ENCODE peak calls at places on chromosomes 11 and 22, in four cellular contexts. X is CD8-positive, alpha-beta T cell; Q is thoracic aorta; L is heart right ventricle. R is an unnamed sample.

GRCh38 chr22:30614268-30614667 is 7.3 kb downstream of the TCN2 start:
- DNase-seq in X (no peak), Q (no peak), L (no peak), R (no peak)

GRCh38 chr11:95451261-95451660 is 220.3 kb upstream of the SESN3 start:
- DNase-seq in X (no peak), Q (no peak), L (no peak), R (no peak)

GRCh38 chr11:48307760-48308386 is 1.9 kb downstream of the OR4S1 start:
- DNase-seq in X (peak; percentile 51), Q (no peak), L (peak; percentile 15), R (no peak)

GRCh38 chr22:50306753-50307749 is at the start of gene PLXNB2:
- DNase-seq in X (no peak), Q (no peak), L (peak; percentile 87), R (no peak)

GRCh38 chr11:26134481-26135355 is 197.2 kb upstream of the ANO3 start:
- DNase-seq in X (no peak), Q (no peak), L (no peak), R (no peak)

GRCh38 chr11:96279018-96279417 is 64.0 kb downstream of the MAML2 start:
- DNase-seq in X (no peak), Q (no peak), L (no peak), R (no peak)

GRCh38 chr11:93143800-93144199 is 54.0 kb downstream of the SLC36A4 start:
- DNase-seq in X (no peak), Q (no peak), L (no peak), R (no peak)

GRCh38 chr11:46075168-46075567 is 46.1 kb downstream of the PHF21A start:
- DNase-seq in X (no peak), Q (no peak), L (no peak), R (no peak)

GRCh38 chr22:50695421-50696250 is 23.0 kb downstream of the SHANK3 start:
- DNase-seq in X (no peak), Q (no peak), L (peak; percentile 8), R (no peak)

GRCh38 chr22:19287889-19288288 is 3.6 kb downstream of the CLTCL1 start:
- DNase-seq in X (no peak), Q (no peak), L (no peak), R (peak; percentile 56)

GRCh38 chr22:28187612-28188011 is 268.6 kb upstream of the PITPNB start:
- DNase-seq in X (no peak), Q (no peak), L (no peak), R (no peak)

GRCh38 chr11:119509277-119509841 is 86.4 kb upstream of the THY1 start:
- DNase-seq in X (no peak), Q (no peak), L (no peak), R (no peak)

GRCh38 chr11:24731554-24731953 is 234.7 kb downstream of the LUZP2 start:
- DNase-seq in X (no peak), Q (no peak), L (no peak), R (no peak)

GRCh38 chr11:16346975-16347374 is 9.4 kb downstream of the SOX6 start:
- DNase-seq in X (no peak), Q (no peak), L (no peak), R (peak; percentile 49)

GRCh38 chr11:23556163-23556750 is 696.0 kb upstream of the CCDC179 start:
- DNase-seq in X (no peak), Q (no peak), L (no peak), R (no peak)

GRCh38 chr11:63840356-63841060 is 1.6 kb downstream of the MARK2 start:
- DNase-seq in X (no peak), Q (no peak), L (no peak), R (no peak)

GRCh38 chr11:94310191-94310875 is 6.0 kb downstream of the IZUMO1R start:
- DNase-seq in X (no peak), Q (no peak), L (no peak), R (no peak)

GRCh38 chr11:122851366-122852011 is 13.2 kb downstream of the CRTAM start:
- DNase-seq in X (peak; percentile 60), Q (no peak), L (no peak), R (no peak)

GRCh38 chr11:68436162-68436888 is 24.2 kb upstream of the PPP6R3 start:
- DNase-seq in X (no peak), Q (no peak), L (no peak), R (no peak)

GRCh38 chr11:124801014-124801413 is 808 bp upstream of the MSANTD2 start:
- DNase-seq in X (no peak), Q (no peak), L (no peak), R (no peak)

GRCh38 chr11:131884461-131885073 is 514.2 kb downstream of the NTM start:
- DNase-seq in X (no peak), Q (no peak), L (no peak), R (no peak)

GRCh38 chr11:16271258-16271657 is 85.1 kb downstream of the SOX6 start:
- DNase-seq in X (no peak), Q (no peak), L (no peak), R (no peak)

GRCh38 chr11:83355406-83355805 is 69.2 kb upstream of the CCDC90B start:
- DNase-seq in X (no peak), Q (no peak), L (no peak), R (no peak)

GRCh38 chr22:16965083-16965482 is 42.9 kb downstream of the GAB4 start:
- DNase-seq in X (no peak), Q (no peak), L (no peak), R (no peak)

GRCh38 chr11:34972892-34973291 is 56.5 kb downstream of the PDHX start:
- DNase-seq in X (no peak), Q (no peak), L (no peak), R (no peak)

GRCh38 chr22:44968736-44969135 is 41.1 kb downstream of the PHF21B start:
- DNase-seq in X (no peak), Q (no peak), L (no peak), R (no peak)

GRCh38 chr11:65439331-65440181 is 17.0 kb downstream of the NEAT1 start:
- DNase-seq in X (no peak), Q (no peak), L (no peak), R (peak; percentile 24)

GRCh38 chr11:76073716-76074115 is 132.6 kb downstream of the WNT11 start:
- DNase-seq in X (no peak), Q (no peak), L (no peak), R (no peak)

GRCh38 chr22:20243545-20244249 is 24.4 kb downstream of the RTN4R start:
- DNase-seq in X (peak; percentile 69), Q (no peak), L (peak; percentile 71), R (no peak)

GRCh38 chr22:16949561-16949960 is 58.5 kb downstream of the GAB4 start:
- DNase-seq in X (no peak), Q (no peak), L (no peak), R (peak; percentile 79)

GRCh38 chr11:3003396-3004231 is 11.5 kb upstream of the NAP1L4 start:
- DNase-seq in X (no peak), Q (no peak), L (no peak), R (no peak)

GRCh38 chr11:19820100-19820499 is 107.5 kb downstream of the NAV2 start:
- DNase-seq in X (no peak), Q (no peak), L (no peak), R (no peak)

GRCh38 chr11:65100674-65101350 is 4.8 kb downstream of the VPS51 start:
- DNase-seq in X (no peak), Q (no peak), L (no peak), R (no peak)

GRCh38 chr11:104663190-104664140 is 234.8 kb downstream of the CASP12 start:
- DNase-seq in X (no peak), Q (no peak), L (no peak), R (no peak)

GRCh38 chr11:8335683-8336082 is 72.0 kb upstream of the LMO1 start:
- DNase-seq in X (no peak), Q (no peak), L (no peak), R (no peak)

GRCh38 chr11:103958475-103959215 is 77.8 kb upstream of the DDI1 start:
- DNase-seq in X (no peak), Q (no peak), L (no peak), R (no peak)

GRCh38 chr11:1519028-1519736 is 32.6 kb upstream of the MOB2 start:
- DNase-seq in X (no peak), Q (no peak), L (peak; percentile 5), R (no peak)

GRCh38 chr11:1520209-1520986 is 33.8 kb upstream of the MOB2 start:
- DNase-seq in X (no peak), Q (no peak), L (peak; percentile 23), R (no peak)

GRCh38 chr11:1516273-1517067 is 29.9 kb upstream of the MOB2 start:
- DNase-seq in X (peak; percentile 8), Q (no peak), L (no peak), R (no peak)

GRCh38 chr11:1517117-1518005 is 30.8 kb upstream of the MOB2 start:
- DNase-seq in X (peak; percentile 9), Q (no peak), L (peak; percentile 6), R (no peak)

DNA sequence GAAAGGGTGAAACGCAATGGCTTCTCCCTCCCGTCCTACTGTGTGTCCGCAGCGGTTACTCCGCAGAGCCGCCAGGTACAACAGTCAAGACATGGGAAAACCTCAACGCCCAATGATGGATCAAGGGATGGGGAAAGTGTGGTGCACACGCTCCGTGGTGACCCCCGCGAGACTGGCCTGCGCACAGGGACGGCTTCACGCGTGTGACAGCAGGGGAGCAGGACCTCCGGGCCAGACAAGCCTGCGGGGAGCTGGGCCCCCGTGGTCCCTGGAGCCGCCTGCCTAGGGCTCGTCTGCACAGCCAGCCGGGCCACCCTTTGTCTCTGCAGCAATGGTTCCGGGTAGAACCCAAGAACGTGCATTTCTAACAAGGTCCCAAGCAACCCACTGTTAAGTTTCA is 31.7 kb upstream of the MOB2 start:
- DNase-seq in X (no peak), Q (no peak), L (peak; percentile 9), R (no peak)
- H3K4me1 ChIP-seq in X (peaks cover 43% of the 10 kb centered on the region), Q (peaks cover 49% of the 10 kb centered on the region), L (peaks cover 94% of the 10 kb centered on the region), R (peaks cover 68% of the 10 kb centered on the region)

DNA sequence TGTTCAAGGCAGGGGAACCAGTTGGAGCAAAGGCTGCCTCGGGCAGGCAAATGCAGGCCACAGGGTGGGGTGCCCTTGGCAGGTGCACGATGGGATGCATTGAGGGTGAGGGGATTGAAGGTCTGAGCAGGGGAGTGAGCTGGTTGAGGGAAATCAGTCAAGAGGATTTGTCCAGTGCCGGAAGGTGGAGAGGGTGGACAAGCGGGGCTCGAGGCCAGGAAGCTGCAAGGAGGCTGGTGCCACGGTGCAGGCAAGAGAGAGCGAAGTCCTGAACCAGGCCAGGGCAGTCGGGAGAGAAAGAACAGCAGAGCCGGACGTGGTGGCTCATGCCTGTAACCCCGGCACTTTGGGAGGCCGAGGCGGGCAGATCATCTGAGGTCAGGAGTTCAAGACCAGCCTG is 10.4 kb upstream of the MS4A10 start:
- DNase-seq in X (no peak), Q (no peak), L (no peak), R (no peak)
- H3K4me1 ChIP-seq in X (peaks cover 4% of the 10 kb centered on the region), Q (peaks cover 7% of the 10 kb centered on the region), L (peaks cover 14% of the 10 kb centered on the region), R (no peaks in the 10 kb centered on the region)

GRCh38 chr11:114159802-114160588 is 100.5 kb downstream of the ZBTB16 start:
- DNase-seq in X (peak; percentile 98), Q (peak; percentile 99), L (peak; percentile 99), R (peak; percentile 95)
- H3K4me1 ChIP-seq in X (peaks cover 65% of the 10 kb centered on the region), Q (peaks cover 93% of the 10 kb centered on the region), L (peaks cover 96% of the 10 kb centered on the region), R (peaks cover 91% of the 10 kb centered on the region)

DNA sequence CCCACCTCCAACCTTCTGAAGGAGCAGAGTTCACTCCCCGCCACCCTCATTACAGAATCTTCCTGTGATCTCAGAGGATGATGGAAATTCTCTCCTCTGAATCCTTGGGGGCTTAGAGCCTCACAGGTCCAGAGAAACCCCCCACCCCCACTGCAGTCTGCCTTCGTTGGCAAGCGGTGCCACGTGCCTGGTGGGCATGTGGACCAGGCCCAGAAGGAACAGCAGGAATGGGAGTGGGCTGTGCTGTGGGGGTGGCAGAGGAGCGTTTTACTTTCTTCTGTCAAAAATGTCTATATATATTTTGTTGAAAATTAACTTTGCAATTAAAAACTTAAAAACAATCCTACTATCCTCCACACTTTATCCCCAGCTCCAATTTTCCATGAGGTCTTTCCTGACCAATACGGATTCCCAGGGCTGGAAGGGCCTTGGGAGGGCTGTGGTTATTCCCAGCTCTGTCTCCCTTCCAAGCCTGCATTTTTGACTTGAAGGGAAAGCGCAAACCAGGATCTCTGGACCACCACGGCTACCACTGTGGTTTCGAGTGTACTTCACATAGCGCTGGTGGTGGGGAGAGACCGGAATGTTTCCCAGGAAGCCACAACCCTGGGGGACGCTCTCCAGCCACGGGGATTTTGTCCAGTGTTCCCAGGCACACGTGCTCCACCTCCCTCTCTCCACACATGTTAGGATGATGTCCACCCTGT is 986 bp upstream of the NPTXR start:
- DNase-seq in X (no peak), Q (no peak), L (no peak), R (no peak)
- H3K4me1 ChIP-seq in X (peaks cover 19% of the 10 kb centered on the region), Q (peaks cover 65% of the 10 kb centered on the region), L (peaks cover 12% of the 10 kb centered on the region), R (no peaks in the 10 kb centered on the region)

R was measured in gastrocnemius medialis.